ENCODE peak calls at places on chromosomes 1 and 21, in four cellular contexts. One of them, this sample, is unnamed.

GRCh38 chr21:24941316-24942185 is 665.7 kb downstream of the MRPL39 start:
- DNase-seq in astrocyte of the spinal cord: peak
- DNase-seq in mucosa of descending colon: no peak
- DNase-seq in adrenal gland: peak
- DNase-seq in this sample: peak

GRCh38 chr21:36200089-36200561 is 43.5 kb downstream of the DOP1B start:
- DNase-seq in adrenal gland: no peak
- DNase-seq in mucosa of descending colon: no peak
- DNase-seq in astrocyte of the spinal cord: no peak
- DNase-seq in this sample: no peak

GRCh38 chr1:179126338-179127060 is 44.6 kb downstream of the TOR3A start:
- DNase-seq in mucosa of descending colon: no peak
- DNase-seq in adrenal gland: peak
- DNase-seq in astrocyte of the spinal cord: peak
- DNase-seq in this sample: peak

GRCh38 chr1:157193702-157194391 is 55.7 kb upstream of the ETV3 start:
- DNase-seq in mucosa of descending colon: no peak
- DNase-seq in adrenal gland: peak
- DNase-seq in astrocyte of the spinal cord: peak
- DNase-seq in this sample: peak

GRCh38 chr1:54109131-54110105 is 43.4 kb downstream of the CDCP2 start:
- DNase-seq in adrenal gland: no peak
- DNase-seq in astrocyte of the spinal cord: no peak
- DNase-seq in mucosa of descending colon: no peak
- DNase-seq in this sample: no peak

GRCh38 chr1:10751561-10752085 is 44.8 kb downstream of the CASZ1 start:
- DNase-seq in astrocyte of the spinal cord: no peak
- DNase-seq in adrenal gland: no peak
- DNase-seq in mucosa of descending colon: no peak
- DNase-seq in this sample: no peak

GRCh38 chr21:17537299-17537698 is 24.5 kb downstream of the CXADR start:
- DNase-seq in adrenal gland: no peak
- DNase-seq in mucosa of descending colon: no peak
- DNase-seq in astrocyte of the spinal cord: no peak
- DNase-seq in this sample: no peak

GRCh38 chr1:2861143-2861987 is 59.9 kb upstream of the TTC34 start:
- DNase-seq in astrocyte of the spinal cord: no peak
- DNase-seq in mucosa of descending colon: peak
- DNase-seq in adrenal gland: no peak
- DNase-seq in this sample: no peak

GRCh38 chr1:20665736-20666135 is 4.6 kb upstream of the DDOST start:
- DNase-seq in mucosa of descending colon: no peak
- DNase-seq in astrocyte of the spinal cord: no peak
- DNase-seq in adrenal gland: no peak
- DNase-seq in this sample: no peak

GRCh38 chr1:109214695-109215623 is 1.2 kb downstream of the SARS1 start:
- DNase-seq in adrenal gland: peak
- DNase-seq in mucosa of descending colon: no peak
- DNase-seq in astrocyte of the spinal cord: peak
- DNase-seq in this sample: peak

GRCh38 chr1:223703668-223704013 is 8.7 kb upstream of the CAPN2 start:
- DNase-seq in astrocyte of the spinal cord: no peak
- DNase-seq in mucosa of descending colon: no peak
- DNase-seq in adrenal gland: no peak
- DNase-seq in this sample: no peak

GRCh38 chr1:52157582-52157981 is 15.7 kb downstream of the ZFYVE9 start:
- DNase-seq in mucosa of descending colon: no peak
- DNase-seq in adrenal gland: no peak
- DNase-seq in astrocyte of the spinal cord: peak
- DNase-seq in this sample: no peak

GRCh38 chr1:63575340-63575826 is 17.8 kb upstream of the PGM1 start:
- DNase-seq in mucosa of descending colon: no peak
- DNase-seq in adrenal gland: no peak
- DNase-seq in astrocyte of the spinal cord: peak
- DNase-seq in this sample: no peak

GRCh38 chr1:44678120-44678519 is 3.6 kb downstream of the ARMH1 start:
- DNase-seq in astrocyte of the spinal cord: no peak
- DNase-seq in mucosa of descending colon: no peak
- DNase-seq in adrenal gland: peak
- DNase-seq in this sample: no peak

GRCh38 chr21:35850542-35851103 is 209.7 kb downstream of the SETD4 start:
- DNase-seq in adrenal gland: no peak
- DNase-seq in mucosa of descending colon: no peak
- DNase-seq in astrocyte of the spinal cord: no peak
- DNase-seq in this sample: no peak

GRCh38 chr1:159339517-159339916 is 37.4 kb downstream of the FCER1A start:
- DNase-seq in adrenal gland: no peak
- DNase-seq in astrocyte of the spinal cord: peak
- DNase-seq in mucosa of descending colon: no peak
- DNase-seq in this sample: no peak

GRCh38 chr1:246111570-246111969 is 395.5 kb downstream of the SMYD3 start:
- DNase-seq in mucosa of descending colon: no peak
- DNase-seq in adrenal gland: no peak
- DNase-seq in astrocyte of the spinal cord: no peak
- DNase-seq in this sample: no peak

GRCh38 chr1:16212251-16212961 is at the start of gene ARHGEF19:
- DNase-seq in adrenal gland: no peak
- DNase-seq in astrocyte of the spinal cord: no peak
- DNase-seq in mucosa of descending colon: peak
- DNase-seq in this sample: peak

GRCh38 chr1:244801246-244801645 is 34.2 kb upstream of the COX20 start:
- DNase-seq in astrocyte of the spinal cord: peak
- DNase-seq in mucosa of descending colon: no peak
- DNase-seq in adrenal gland: peak
- DNase-seq in this sample: peak

GRCh38 chr1:31412732-31413404 is at the start of gene SERINC2:
- DNase-seq in astrocyte of the spinal cord: no peak
- DNase-seq in mucosa of descending colon: peak
- DNase-seq in adrenal gland: peak
- DNase-seq in this sample: peak

GRCh38 chr1:35605071-35605881 is 32.2 kb downstream of the TFAP2E start:
- DNase-seq in astrocyte of the spinal cord: peak
- DNase-seq in mucosa of descending colon: no peak
- DNase-seq in adrenal gland: no peak
- DNase-seq in this sample: no peak

GRCh38 chr1:185157599-185158469 is 867 bp downstream of the SWT1 start:
- DNase-seq in mucosa of descending colon: no peak
- DNase-seq in astrocyte of the spinal cord: peak
- DNase-seq in adrenal gland: no peak
- DNase-seq in this sample: peak

GRCh38 chr1:11946647-11947046 is 12.1 kb downstream of the PLOD1 start:
- DNase-seq in mucosa of descending colon: no peak
- DNase-seq in astrocyte of the spinal cord: no peak
- DNase-seq in adrenal gland: no peak
- DNase-seq in this sample: no peak

GRCh38 chr1:56709269-56709880 is 64.3 kb downstream of the PRKAA2 start:
- DNase-seq in mucosa of descending colon: no peak
- DNase-seq in adrenal gland: no peak
- DNase-seq in astrocyte of the spinal cord: peak
- DNase-seq in this sample: no peak

GRCh38 chr1:241632987-241633386 is 7.2 kb downstream of the CHML start:
- DNase-seq in astrocyte of the spinal cord: no peak
- DNase-seq in adrenal gland: no peak
- DNase-seq in mucosa of descending colon: no peak
- DNase-seq in this sample: no peak

GRCh38 chr1:5977494-5978444 is 14.5 kb downstream of the NPHP4 start:
- DNase-seq in mucosa of descending colon: no peak
- DNase-seq in astrocyte of the spinal cord: no peak
- DNase-seq in adrenal gland: no peak
- DNase-seq in this sample: no peak

GRCh38 chr1:199551967-199552565 is 475.4 kb upstream of the NR5A2 start:
- DNase-seq in mucosa of descending colon: no peak
- DNase-seq in adrenal gland: peak
- DNase-seq in astrocyte of the spinal cord: peak
- DNase-seq in this sample: peak

GRCh38 chr21:44844256-44844655 is 26.4 kb upstream of the SUMO3 start:
- DNase-seq in astrocyte of the spinal cord: no peak
- DNase-seq in mucosa of descending colon: no peak
- DNase-seq in adrenal gland: peak
- DNase-seq in this sample: no peak

GRCh38 chr21:35479529-35479928 is 430.4 kb upstream of the RUNX1 start:
- DNase-seq in astrocyte of the spinal cord: no peak
- DNase-seq in mucosa of descending colon: no peak
- DNase-seq in adrenal gland: no peak
- DNase-seq in this sample: no peak

GRCh38 chr1:40411294-40411693 is 37.8 kb downstream of the SMAP2 start:
- DNase-seq in adrenal gland: no peak
- DNase-seq in mucosa of descending colon: no peak
- DNase-seq in astrocyte of the spinal cord: no peak
- DNase-seq in this sample: no peak

GRCh38 chr1:960371-961131 is at the start of gene KLHL17:
- DNase-seq in adrenal gland: peak
- DNase-seq in astrocyte of the spinal cord: peak
- DNase-seq in mucosa of descending colon: peak
- DNase-seq in this sample: peak

GRCh38 chr21:33644383-33645074 is 2.2 kb downstream of the ITSN1 start:
- DNase-seq in adrenal gland: peak
- DNase-seq in astrocyte of the spinal cord: peak
- DNase-seq in mucosa of descending colon: no peak
- DNase-seq in this sample: no peak

GRCh38 chr1:76865696-76866291 is 1.5 kb upstream of the ST6GALNAC5 start:
- DNase-seq in mucosa of descending colon: no peak
- DNase-seq in astrocyte of the spinal cord: no peak
- DNase-seq in adrenal gland: no peak
- DNase-seq in this sample: no peak

GRCh38 chr1:76866566-76866965 is 714 bp upstream of the ST6GALNAC5 start:
- DNase-seq in astrocyte of the spinal cord: no peak
- DNase-seq in mucosa of descending colon: no peak
- DNase-seq in adrenal gland: no peak
- DNase-seq in this sample: no peak

GRCh38 chr1:76868154-76868882 is 1.0 kb downstream of the ST6GALNAC5 start:
- DNase-seq in astrocyte of the spinal cord: peak
- DNase-seq in adrenal gland: peak
- DNase-seq in mucosa of descending colon: peak
- DNase-seq in this sample: peak

GRCh38 chr1:76868916-76869315 is 1.6 kb downstream of the ST6GALNAC5 start:
- DNase-seq in astrocyte of the spinal cord: no peak
- DNase-seq in mucosa of descending colon: peak
- DNase-seq in adrenal gland: peak
- DNase-seq in this sample: no peak

GRCh38 chr1:76867342-76868130 is at the start of gene ST6GALNAC5:
- DNase-seq in adrenal gland: peak
- DNase-seq in astrocyte of the spinal cord: peak
- DNase-seq in mucosa of descending colon: no peak
- DNase-seq in this sample: no peak
- TF ChIP-seq CTCF in adrenal gland: no peak
- TF ChIP-seq CTCF in astrocyte of the spinal cord: peak
- TF ChIP-seq CTCF in mucosa of descending colon: no peak
- TF ChIP-seq CTCF in this sample: no peak

GRCh38 chr1:97898948-97899347 is 21.9 kb downstream of the DPYD start:
- DNase-seq in adrenal gland: no peak
- DNase-seq in mucosa of descending colon: no peak
- DNase-seq in astrocyte of the spinal cord: peak
- DNase-seq in this sample: no peak

GRCh38 chr1:97902067-97902466 is 18.8 kb downstream of the DPYD start:
- DNase-seq in astrocyte of the spinal cord: no peak
- DNase-seq in mucosa of descending colon: no peak
- DNase-seq in adrenal gland: no peak
- DNase-seq in this sample: no peak

GRCh38 chr1:97903626-97904025 is 17.2 kb downstream of the DPYD start:
- DNase-seq in adrenal gland: no peak
- DNase-seq in astrocyte of the spinal cord: peak
- DNase-seq in mucosa of descending colon: no peak
- DNase-seq in this sample: no peak

GRCh38 chr1:97904528-97904927 is 16.3 kb downstream of the DPYD start:
- DNase-seq in adrenal gland: no peak
- DNase-seq in mucosa of descending colon: no peak
- DNase-seq in astrocyte of the spinal cord: peak
- DNase-seq in this sample: no peak

GRCh38 chr1:97901017-97901658 is 19.7 kb downstream of the DPYD start:
- DNase-seq in astrocyte of the spinal cord: peak
- DNase-seq in mucosa of descending colon: no peak
- DNase-seq in adrenal gland: no peak
- DNase-seq in this sample: no peak
- H3K4me3 ChIP-seq in astrocyte of the spinal cord: no peak
- H3K4me3 ChIP-seq in mucosa of descending colon: no peak
- H3K4me3 ChIP-seq in adrenal gland: no peak
- H3K4me3 ChIP-seq in this sample: no peak

GRCh38 chr1:226519741-226520598 is 28.6 kb upstream of the STUM start:
- DNase-seq in mucosa of descending colon: no peak
- DNase-seq in adrenal gland: no peak
- DNase-seq in astrocyte of the spinal cord: no peak
- DNase-seq in this sample: peak
- TF ChIP-seq CTCF in mucosa of descending colon: no peak
- TF ChIP-seq CTCF in adrenal gland: no peak
- TF ChIP-seq CTCF in astrocyte of the spinal cord: no peak
- TF ChIP-seq CTCF in this sample: no peak

DNA sequence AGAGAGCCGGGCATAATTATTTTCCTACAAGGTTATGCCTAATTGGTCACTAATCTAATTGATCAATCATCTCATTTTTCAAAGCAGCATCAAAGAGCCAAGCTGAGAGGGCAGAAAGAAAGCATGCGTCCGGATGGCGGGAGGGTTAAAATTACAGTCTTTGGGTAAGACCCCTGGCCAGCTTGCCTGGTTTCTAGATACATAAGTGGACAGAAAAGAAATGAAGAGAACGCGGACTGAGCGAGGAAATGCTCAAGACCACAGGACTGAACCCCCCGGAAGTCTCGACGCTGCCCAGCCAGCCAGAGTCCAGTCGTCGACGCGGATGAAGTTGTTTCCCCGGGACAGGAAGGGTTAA is 297.2 kb downstream of the OMA1 start:
- DNase-seq in adrenal gland: no peak
- DNase-seq in mucosa of descending colon: no peak
- DNase-seq in astrocyte of the spinal cord: no peak
- DNase-seq in this sample: no peak
- H3K4me3 ChIP-seq in adrenal gland: no peak
- H3K4me3 ChIP-seq in mucosa of descending colon: no peak
- H3K4me3 ChIP-seq in astrocyte of the spinal cord: no peak
- H3K4me3 ChIP-seq in this sample: no peak